ENCODE peak calls at places on chromosomes 4 and X, in four cellular contexts. N is WTC11, L is NCI-H510A treated with DMSO at 0.1 percent for 48 hours, J is hippocampal formation. Y is an unnamed sample.

GRCh38 chrX:153766098-153766817 is 2.2 kb downstream of the PLXNB3 start:
- DNase-seq in L (no peak), J (no peak), N (no peak), Y (peak; percentile 49)

GRCh38 chr4:76449824-76450223 is 14.8 kb downstream of the SHROOM3 start:
- DNase-seq in L (no peak), J (no peak), N (no peak), Y (no peak)

GRCh38 chrX:97841544-97842179 is 958.0 kb downstream of the RPA4 start:
- DNase-seq in L (no peak), J (no peak), N (no peak), Y (peak; percentile 21)

GRCh38 chrX:45888518-45888917 is 656.7 kb downstream of the ZNF674 start:
- DNase-seq in N (no peak), J (no peak), L (no peak), Y (no peak)

GRCh38 chrX:12471061-12471460 is 320.2 kb upstream of the PRPS2 start:
- DNase-seq in N (no peak), J (no peak), L (no peak), Y (no peak)

GRCh38 chr4:26525136-26525535 is 34.9 kb upstream of the CCKAR start:
- DNase-seq in N (no peak), L (no peak), J (no peak), Y (no peak)

GRCh38 chr4:24853142-24853541 is 57.8 kb downstream of the SOD3 start:
- DNase-seq in J (no peak), L (no peak), N (no peak), Y (no peak)

GRCh38 chr4:126268106-126268505 is 953.4 kb downstream of the FAT4 start:
- DNase-seq in N (no peak), L (no peak), J (no peak), Y (no peak)

GRCh38 chr4:182142146-182143085 is 100.8 kb upstream of the TENM3 start:
- DNase-seq in L (no peak), N (peak; percentile 71), J (no peak), Y (no peak)

GRCh38 chr4:147578057-147578476 is 39.1 kb upstream of the TMEM184C start:
- DNase-seq in J (no peak), L (no peak), N (no peak), Y (no peak)

GRCh38 chr4:30722092-30722915 is 2.1 kb downstream of the PCDH7 start:
- DNase-seq in L (no peak), N (peak; percentile 20), J (no peak), Y (no peak)

GRCh38 chr4:140090215-140090731 is 63.7 kb downstream of the MAML3 start:
- DNase-seq in L (no peak), J (no peak), N (no peak), Y (no peak)

GRCh38 chrX:134633832-134634231 is 24.4 kb downstream of the PLAC1 start:
- DNase-seq in L (no peak), J (no peak), N (no peak), Y (no peak)

GRCh38 chr4:153228512-153229145 is 24.4 kb downstream of the TRIM2 start:
- DNase-seq in L (no peak), J (no peak), N (no peak), Y (no peak)

GRCh38 chrX:19064175-19064574 is 58.1 kb downstream of the ADGRG2 start:
- DNase-seq in J (no peak), N (no peak), L (no peak), Y (no peak)